ENCODE peak calls at places on chromosomes 12 and 14, in nine cellular contexts. W is HepG2, U is sigmoid colon, I is stomach, O is heart left ventricle, V is body of pancreas, Z is esophagus squamous epithelium, H is Panc1, G is tibial nerve. F is an unnamed sample.
A peak's percentile ranks its signal among the peaks of the same experiment; 100 is the strongest.

GRCh38 chr12:110005319-110005973 is 6.2 kb downstream of the ANKRD13A start:
- DNase-seq in H (no peak), Z (no peak), V (no peak), O (no peak), W (no peak), U (no peak), G (no peak), I (no peak), F (no peak)

GRCh38 chr12:22625671-22626251 is 790 bp downstream of the ETNK1 start:
- DNase-seq in G (peak; percentile 15), U (peak; percentile 66), W (peak; percentile 40), V (no peak), I (peak; percentile 28), H (no peak), O (no peak), Z (no peak), F (peak; percentile 58)

GRCh38 chr12:25824729-25825128 is 133.8 kb upstream of the RASSF8 start:
- DNase-seq in O (no peak), Z (no peak), U (no peak), W (no peak), V (no peak), H (no peak), I (no peak), G (no peak), F (no peak)

GRCh38 chr14:90294872-90295271 is 36.9 kb downstream of the NRDE2 start:
- DNase-seq in G (no peak), O (no peak), I (no peak), V (no peak), H (no peak), W (no peak), Z (no peak), U (no peak), F (no peak)

GRCh38 chr14:52332269-52332668 is 18.2 kb downstream of the PTGER2 start:
- DNase-seq in W (no peak), H (no peak), U (no peak), O (no peak), V (no peak), G (no peak), I (no peak), Z (no peak), F (no peak)

GRCh38 chr12:20624718-20625117 is 70.4 kb upstream of the SLCO1C1 start:
- DNase-seq in O (no peak), U (no peak), G (no peak), H (no peak), V (no peak), W (peak; percentile 56), I (no peak), Z (no peak), F (no peak)

GRCh38 chr12:92145481-92145730 is 240 bp downstream of the BTG1 start:
- DNase-seq in V (no peak), Z (no peak), H (no peak), G (peak; percentile 22), W (no peak), O (peak; percentile 76), I (no peak), U (no peak), F (no peak)

GRCh38 chr14:77562681-77563080 is 53.8 kb downstream of the SPTLC2 start:
- DNase-seq in I (no peak), O (no peak), U (no peak), V (no peak), W (no peak), G (no peak), Z (no peak), H (no peak), F (no peak)

GRCh38 chr12:52749827-52750226 is 27.3 kb downstream of the KRT76 start:
- DNase-seq in U (no peak), O (no peak), V (no peak), Z (no peak), I (no peak), H (no peak), G (no peak), W (no peak), F (no peak)

GRCh38 chr14:24224618-24225071 is 7.5 kb downstream of the NEDD8 start:
- DNase-seq in I (no peak), O (no peak), V (no peak), Z (no peak), H (no peak), G (no peak), U (peak; percentile 27), W (no peak), F (no peak)

GRCh38 chr12:89073027-89073398 is 279.3 kb downstream of the DUSP6 start:
- DNase-seq in V (peak; percentile 38), W (no peak), Z (no peak), H (no peak), I (no peak), U (no peak), G (no peak), O (no peak), F (no peak)

GRCh38 chr12:4766445-4766844 is 46.2 kb downstream of the GALNT8 start:
- DNase-seq in Z (no peak), U (no peak), H (no peak), G (no peak), W (no peak), O (no peak), I (no peak), V (no peak), F (no peak)

GRCh38 chr14:69904246-69904645 is 25.0 kb downstream of the SMOC1 start:
- DNase-seq in O (no peak), Z (no peak), H (no peak), W (peak; percentile 39), U (no peak), I (no peak), V (no peak), G (no peak), F (no peak)

GRCh38 chr12:72093930-72094329 is 155.3 kb downstream of the TPH2 start:
- DNase-seq in I (no peak), V (peak; percentile 13), H (no peak), U (no peak), G (no peak), W (no peak), Z (no peak), O (no peak), F (no peak)

GRCh38 chr12:111248981-111249380 is 119.9 kb downstream of the PHETA1 start:
- DNase-seq in W (no peak), O (no peak), G (no peak), H (no peak), V (no peak), U (no peak), Z (no peak), I (no peak), F (no peak)

GRCh38 chr14:64298773-64299172 is 4.6 kb upstream of the ESR2 start:
- DNase-seq in V (no peak), G (no peak), Z (no peak), H (no peak), I (no peak), W (peak; percentile 9), O (no peak), U (no peak), F (no peak)

GRCh38 chr14:94115068-94115591 is 4.6 kb downstream of the IFI27 start:
- DNase-seq in I (peak; percentile 34), H (no peak), Z (no peak), V (no peak), U (peak; percentile 43), G (no peak), O (no peak), W (no peak), F (peak; percentile 54)

GRCh38 chr14:56760164-56760914 is 49.9 kb downstream of the OTX2 start:
- DNase-seq in H (no peak), W (no peak), U (no peak), I (no peak), V (no peak), O (no peak), Z (no peak), G (no peak), F (no peak)

DNA sequence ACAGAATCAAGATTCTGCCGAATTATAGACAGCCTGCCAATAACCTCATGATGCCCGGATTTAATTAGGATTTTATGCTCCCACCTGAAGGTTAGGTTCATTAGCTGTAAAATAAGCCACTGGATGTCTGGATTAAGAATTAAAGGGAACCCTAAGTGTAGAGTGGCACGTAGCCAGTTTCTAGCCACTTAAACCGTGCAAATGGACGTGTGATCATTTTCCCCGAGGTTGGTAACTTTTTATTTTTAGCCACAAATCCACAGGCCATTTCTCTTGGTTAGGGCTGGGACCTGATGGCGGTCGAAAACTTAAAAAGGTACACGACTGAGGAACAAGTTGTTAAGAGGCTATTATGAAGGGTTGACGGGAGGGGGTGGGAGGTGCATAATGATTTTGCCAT is 127.3 kb upstream of the TMPO start:
- DNase-seq in Z (no peak), V (no peak), I (no peak), U (no peak), G (no peak), H (no peak), O (no peak), W (no peak), F (no peak)
- H3K4me1 ChIP-seq in Z (no peaks in the 10 kb centered on the region), V (no peaks in the 10 kb centered on the region), I (no peaks in the 10 kb centered on the region), U (no peaks in the 10 kb centered on the region), G (no peaks in the 10 kb centered on the region), H (no peaks in the 10 kb centered on the region), O (no peaks in the 10 kb centered on the region), W (peaks cover 12% of the 10 kb centered on the region), F (no peaks in the 10 kb centered on the region)

DNA sequence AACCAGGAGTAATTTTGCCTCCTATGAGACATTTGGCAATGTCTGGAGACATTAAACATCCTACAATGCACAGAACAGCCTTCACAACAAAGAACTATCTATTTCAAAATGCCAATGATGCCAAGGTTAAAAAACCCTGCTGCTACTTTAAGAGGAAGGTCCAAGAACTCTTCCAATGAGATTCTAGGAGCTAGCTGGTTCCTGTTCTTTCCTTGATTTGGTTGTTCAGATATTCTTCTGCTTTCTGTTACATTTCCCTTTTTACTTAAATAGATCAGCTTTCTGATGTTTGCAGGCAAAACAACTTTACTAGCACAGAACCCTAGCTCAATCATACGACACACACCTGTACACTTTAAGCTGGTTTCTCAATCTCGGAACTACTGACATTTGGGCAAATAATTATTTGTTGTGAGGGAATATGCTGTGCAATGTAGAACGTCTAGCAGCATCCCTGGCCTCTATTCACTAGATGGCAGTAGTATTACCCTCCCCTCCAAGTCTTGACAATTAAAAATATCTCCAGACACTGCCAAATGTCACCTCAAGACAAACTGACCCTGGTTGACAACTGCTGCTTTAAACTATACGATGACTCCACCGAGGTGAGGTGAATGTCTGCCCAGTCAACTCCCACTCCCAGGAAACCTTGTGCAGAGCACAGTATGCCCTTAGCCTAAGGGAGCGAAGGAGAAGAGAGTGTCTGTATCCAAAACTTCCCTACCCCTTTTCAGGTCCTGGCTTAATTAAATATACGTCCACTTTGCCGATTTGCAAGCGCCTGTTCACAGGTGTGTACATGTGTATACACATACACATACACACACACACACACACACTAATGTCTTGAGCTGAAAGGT is 4.4 kb downstream of the BLTP3B start:
- DNase-seq in W (no peak), U (no peak), I (no peak), H (no peak), O (no peak), G (no peak), Z (no peak), V (no peak), F (no peak)
- TF ChIP-seq CTCF in W (peak; percentile 20), U (no peak), I (no peak), H (peak; percentile 73), O (no peak), G (no peak), Z (no peak), V (no peak), F (no peak)

GRCh38 chr12:34597548-34598351 is 575.5 kb downstream of the ALG10 start:
- DNase-seq in G (no peak), U (peak; percentile 28), I (peak; percentile 19), H (no peak), V (no peak), O (peak; percentile 31), Z (no peak), W (no peak), F (peak; percentile 9)
- H3K9me3 ChIP-seq in G (no peaks in the 10 kb centered on the region), U (peaks cover 32% of the 10 kb centered on the region), I (peaks cover 100% of the 10 kb centered on the region), H (no peaks in the 10 kb centered on the region), V (no peaks in the 10 kb centered on the region), O (peaks cover 58% of the 10 kb centered on the region), Z (no peaks in the 10 kb centered on the region), W (peaks cover 100% of the 10 kb centered on the region), F (peaks cover 100% of the 10 kb centered on the region)

GRCh38 chr14:68630611-68631013 is 162.3 kb downstream of the ZFP36L1 start:
- DNase-seq in U (no peak), I (no peak), H (no peak), Z (no peak), V (no peak), O (no peak), G (no peak), W (peak; percentile 51), F (no peak)
- H3K4me1 ChIP-seq in U (no peaks in the 10 kb centered on the region), I (peaks cover 81% of the 10 kb centered on the region), H (no peaks in the 10 kb centered on the region), Z (peaks cover 26% of the 10 kb centered on the region), V (peaks cover 60% of the 10 kb centered on the region), O (peaks cover 19% of the 10 kb centered on the region), G (peaks cover 42% of the 10 kb centered on the region), W (peaks cover 76% of the 10 kb centered on the region), F (peaks cover 4% of the 10 kb centered on the region)